ENCODE peak calls at places on chromosomes 7 and 10, in four cellular contexts. One of them, this sample, is unnamed.
A peak's percentile ranks its signal among the peaks of the same experiment; 100 is the strongest.

GRCh38 chr7:20352573-20353304 is 22.0 kb downstream of the ITGB8 start:
- DNase-seq in Ammon's horn: no peak
- DNase-seq in iPS-NIHi11: peak; percentile 43
- DNase-seq in amygdala: no peak
- DNase-seq in this sample: no peak

GRCh38 chr10:88989824-88990527 is 622 bp upstream of the FAS start:
- DNase-seq in iPS-NIHi11: peak; percentile 69
- DNase-seq in amygdala: no peak
- DNase-seq in Ammon's horn: no peak
- DNase-seq in this sample: no peak

GRCh38 chr10:126130291-126130710 is 233.9 kb downstream of the FANK1 start:
- DNase-seq in Ammon's horn: no peak
- DNase-seq in iPS-NIHi11: no peak
- DNase-seq in amygdala: no peak
- DNase-seq in this sample: no peak

GRCh38 chr7:46545790-46546189 is 624.7 kb upstream of the IGFBP3 start:
- DNase-seq in iPS-NIHi11: no peak
- DNase-seq in Ammon's horn: no peak
- DNase-seq in amygdala: no peak
- DNase-seq in this sample: no peak

GRCh38 chr7:155293721-155294642 is 3.7 kb upstream of the INSIG1 start:
- DNase-seq in iPS-NIHi11: no peak
- DNase-seq in amygdala: no peak
- DNase-seq in Ammon's horn: no peak
- DNase-seq in this sample: no peak

GRCh38 chr7:121530251-121531174 is 134.4 kb upstream of the FAM3C start:
- DNase-seq in Ammon's horn: no peak
- DNase-seq in amygdala: no peak
- DNase-seq in iPS-NIHi11: no peak
- DNase-seq in this sample: no peak

GRCh38 chr10:21368728-21369425 is 156.6 kb downstream of the SKIDA1 start:
- DNase-seq in iPS-NIHi11: no peak
- DNase-seq in Ammon's horn: no peak
- DNase-seq in amygdala: no peak
- DNase-seq in this sample: peak; percentile 6

GRCh38 chr7:7919449-7919945 is 49.1 kb upstream of the GLCCI1 start:
- DNase-seq in amygdala: no peak
- DNase-seq in Ammon's horn: no peak
- DNase-seq in iPS-NIHi11: no peak
- DNase-seq in this sample: no peak

GRCh38 chr10:76543655-76544054 is 1094.0 kb downstream of the KCNMA1 start:
- DNase-seq in Ammon's horn: no peak
- DNase-seq in amygdala: no peak
- DNase-seq in iPS-NIHi11: no peak
- DNase-seq in this sample: no peak

GRCh38 chr7:24830440-24831050 is 73.3 kb upstream of the GSDME start:
- DNase-seq in amygdala: no peak
- DNase-seq in Ammon's horn: no peak
- DNase-seq in iPS-NIHi11: no peak
- DNase-seq in this sample: no peak

GRCh38 chr10:103884681-103885139 is 29.3 kb upstream of the SH3PXD2A start:
- DNase-seq in amygdala: no peak
- DNase-seq in iPS-NIHi11: peak; percentile 84
- DNase-seq in Ammon's horn: peak; percentile 71
- DNase-seq in this sample: peak; percentile 55

GRCh38 chr7:75889223-75889825 is 10.5 kb downstream of the RHBDD2 start:
- DNase-seq in amygdala: no peak
- DNase-seq in Ammon's horn: no peak
- DNase-seq in iPS-NIHi11: no peak
- DNase-seq in this sample: no peak

GRCh38 chr7:37359662-37360444 is 88.8 kb downstream of the ELMO1 start:
- DNase-seq in iPS-NIHi11: no peak
- DNase-seq in amygdala: no peak
- DNase-seq in Ammon's horn: no peak
- DNase-seq in this sample: no peak

GRCh38 chr7:54719974-54720373 is 39.0 kb downstream of the SEC61G start:
- DNase-seq in iPS-NIHi11: no peak
- DNase-seq in amygdala: no peak
- DNase-seq in Ammon's horn: peak; percentile 28
- DNase-seq in this sample: no peak

GRCh38 chr10:114103286-114103685 is 59.6 kb downstream of the ADRB1 start:
- DNase-seq in Ammon's horn: peak; percentile 85
- DNase-seq in amygdala: no peak
- DNase-seq in iPS-NIHi11: peak; percentile 65
- DNase-seq in this sample: peak; percentile 72

GRCh38 chr7:83415840-83416239 is 233.1 kb downstream of the SEMA3E start:
- DNase-seq in iPS-NIHi11: peak; percentile 35
- DNase-seq in amygdala: no peak
- DNase-seq in Ammon's horn: no peak
- DNase-seq in this sample: no peak

GRCh38 chr10:129105266-129105665 is 361.8 kb upstream of the MGMT start:
- DNase-seq in iPS-NIHi11: no peak
- DNase-seq in amygdala: no peak
- DNase-seq in Ammon's horn: no peak
- DNase-seq in this sample: no peak

GRCh38 chr10:21464134-21464533 is 61.3 kb downstream of the SKIDA1 start:
- DNase-seq in amygdala: no peak
- DNase-seq in iPS-NIHi11: no peak
- DNase-seq in Ammon's horn: no peak
- DNase-seq in this sample: no peak

GRCh38 chr10:53387546-53387945 is 615.0 kb upstream of the MBL2 start:
- DNase-seq in iPS-NIHi11: no peak
- DNase-seq in amygdala: no peak
- DNase-seq in Ammon's horn: no peak
- DNase-seq in this sample: no peak

GRCh38 chr10:117442944-117443676 is 67.9 kb upstream of the PDZD8 start:
- DNase-seq in Ammon's horn: peak; percentile 80
- DNase-seq in iPS-NIHi11: peak; percentile 89
- DNase-seq in amygdala: peak; percentile 24
- DNase-seq in this sample: peak; percentile 27

GRCh38 chr10:118990326-118990725 is 39.2 kb upstream of the NANOS1 start:
- DNase-seq in iPS-NIHi11: no peak
- DNase-seq in Ammon's horn: no peak
- DNase-seq in amygdala: no peak
- DNase-seq in this sample: no peak

GRCh38 chr10:59648711-59649201 is 60.9 kb downstream of the SLC16A9 start:
- DNase-seq in Ammon's horn: peak; percentile 73
- DNase-seq in iPS-NIHi11: peak; percentile 18
- DNase-seq in amygdala: peak; percentile 7
- DNase-seq in this sample: peak; percentile 57

GRCh38 chr7:133330085-133330484 is 77.2 kb downstream of the EXOC4 start:
- DNase-seq in Ammon's horn: no peak
- DNase-seq in amygdala: no peak
- DNase-seq in iPS-NIHi11: peak; percentile 12
- DNase-seq in this sample: no peak

GRCh38 chr7:45106820-45107219 is 4.7 kb downstream of the TBRG4 start:
- DNase-seq in iPS-NIHi11: no peak
- DNase-seq in amygdala: no peak
- DNase-seq in Ammon's horn: no peak
- DNase-seq in this sample: no peak

GRCh38 chr10:30671011-30671616 is 41.6 kb upstream of the LYZL2 start:
- DNase-seq in amygdala: no peak
- DNase-seq in Ammon's horn: peak; percentile 84
- DNase-seq in iPS-NIHi11: peak; percentile 56
- DNase-seq in this sample: peak; percentile 52

GRCh38 chr7:103347507-103348267 is at the start of gene PSMC2:
- DNase-seq in Ammon's horn: peak; percentile 89
- DNase-seq in iPS-NIHi11: peak; percentile 82
- DNase-seq in amygdala: peak; percentile 66
- DNase-seq in this sample: peak; percentile 91